ENCODE peak calls at places on chromosomes 13 and 19, in nine cellular contexts. W is pancreas; C is transverse colon; X is Peyer's patch; K is CD8-positive, alpha-beta memory T cell; J is fibroblast of lung; I is A549; U is tibial artery; F is prostate gland. Q is an unnamed sample. For H3K4me1, the result is how much of the 10 kb centered on the place peaks cover.

GRCh38 chr19:15331419-15332310 is 674 bp downstream of the BRD4 start:
- DNase-seq in W (peak), K (peak), I (peak), F (peak), C (peak), J (peak), X (peak), U (peak), Q (peak)

GRCh38 chr19:33440682-33441081 is 67.2 kb downstream of the CEBPG start:
- DNase-seq in C (no peak), U (no peak), I (no peak), K (peak), X (no peak), J (no peak), W (no peak), F (no peak), Q (no peak)

GRCh38 chr13:51848674-51849073 is 3.7 kb upstream of the TMEM272 start:
- DNase-seq in C (no peak), U (no peak), J (peak), F (no peak), I (no peak), W (no peak), X (no peak), K (no peak), Q (no peak)

GRCh38 chr13:109789262-109789661 is 2.9 kb upstream of the IRS2 start:
- DNase-seq in X (no peak), F (no peak), C (no peak), K (no peak), I (no peak), W (no peak), J (no peak), U (no peak), Q (no peak)

GRCh38 chr13:62706035-62706434 is 1290.4 kb upstream of the PCDH20 start:
- DNase-seq in C (no peak), X (no peak), K (no peak), W (no peak), I (no peak), F (no peak), J (peak), U (no peak), Q (no peak)

GRCh38 chr19:32876919-32877285 is 7.3 kb upstream of the SLC7A9 start:
- DNase-seq in W (no peak), F (no peak), K (no peak), C (peak), X (no peak), U (no peak), J (peak), I (peak), Q (no peak)

GRCh38 chr13:51280379-51280940 is 58.3 kb downstream of the FAM124A start:
- DNase-seq in C (no peak), J (no peak), X (no peak), F (peak), U (no peak), I (no peak), W (no peak), K (no peak), Q (no peak)

GRCh38 chr13:94660695-94661324 is 51.5 kb downstream of the SOX21 start:
- DNase-seq in I (peak), C (no peak), W (no peak), J (peak), U (no peak), F (no peak), K (no peak), X (no peak), Q (no peak)

GRCh38 chr19:8224394-8225145 is 15.4 kb downstream of the CERS4 start:
- DNase-seq in W (no peak), C (no peak), K (no peak), J (no peak), I (peak), U (no peak), F (peak), X (no peak), Q (no peak)

GRCh38 chr19:56253737-56254136 is 18.8 kb upstream of the EDDM13 start:
- DNase-seq in W (no peak), C (no peak), I (peak), X (no peak), U (no peak), F (peak), K (no peak), J (peak), Q (peak)

GRCh38 chr13:110244096-110244830 is 62.7 kb downstream of the COL4A1 start:
- DNase-seq in X (no peak), J (no peak), I (no peak), F (no peak), K (no peak), C (no peak), W (no peak), U (peak), Q (no peak)

GRCh38 chr19:34345934-34346333 is 19.1 kb upstream of the GPI start:
- DNase-seq in I (peak), F (peak), K (peak), J (peak), X (peak), W (peak), U (no peak), C (peak), Q (peak)

GRCh38 chr19:50199254-50199545 is 4.2 kb upstream of the MYH14 start:
- DNase-seq in C (no peak), F (no peak), K (no peak), J (no peak), U (no peak), I (no peak), X (no peak), W (peak), Q (no peak)

GRCh38 chr13:32323912-32324311 is 8.6 kb downstream of the BRCA2 start:
- DNase-seq in F (no peak), U (no peak), W (no peak), K (no peak), I (no peak), X (no peak), C (no peak), J (peak), Q (no peak)

GRCh38 chr19:38266981-38267597 is 2.7 kb downstream of the SPINT2 start:
- DNase-seq in C (peak), I (peak), K (no peak), J (peak), U (no peak), X (no peak), W (no peak), F (no peak), Q (no peak)

GRCh38 chr19:33740811-33741396 is 55.8 kb upstream of the KCTD15 start:
- DNase-seq in F (no peak), I (peak), U (no peak), K (no peak), W (peak), X (no peak), C (no peak), J (peak), Q (peak)

GRCh38 chr19:4061178-4061682 is 5.5 kb downstream of the ZBTB7A start:
- DNase-seq in K (peak), U (peak), F (peak), C (peak), X (peak), I (peak), J (no peak), W (peak), Q (no peak)

GRCh38 chr13:96984061-96984508 is 10.2 kb downstream of the OXGR1 start:
- DNase-seq in K (no peak), U (no peak), W (peak), I (no peak), J (no peak), F (peak), X (no peak), C (peak), Q (peak)

GRCh38 chr19:47020132-47020805 is 632 bp downstream of the NPAS1 start:
- DNase-seq in F (no peak), I (no peak), K (no peak), C (no peak), U (no peak), W (no peak), J (no peak), X (no peak), Q (no peak)

GRCh38 chr13:79369226-79369625 is 36.8 kb downstream of the RBM26 start:
- DNase-seq in X (no peak), J (peak), W (no peak), C (no peak), K (no peak), I (no peak), F (no peak), U (no peak), Q (no peak)

GRCh38 chr13:21884299-21884878 is 213.5 kb downstream of the FGF9 start:
- DNase-seq in F (no peak), W (no peak), J (no peak), I (no peak), K (no peak), U (no peak), X (no peak), C (no peak), Q (no peak)

GRCh38 chr19:35446194-35446593 is 1.9 kb upstream of the FFAR2 start:
- DNase-seq in I (no peak), F (no peak), X (no peak), C (no peak), W (no peak), K (peak), J (no peak), U (no peak), Q (peak)

GRCh38 chr19:40523322-40524047 is 53.2 kb upstream of the SHKBP1 start:
- DNase-seq in F (no peak), K (peak), I (peak), W (peak), U (no peak), X (peak), J (peak), C (peak), Q (peak)

GRCh38 chr13:78168981-78169380 is 250.3 kb upstream of the EDNRB start:
- DNase-seq in X (no peak), C (no peak), F (no peak), J (no peak), W (no peak), U (no peak), I (no peak), K (no peak), Q (no peak)

GRCh38 chr13:65892859-65893258 is 1337.3 kb downstream of the PCDH9 start:
- DNase-seq in K (no peak), U (no peak), J (no peak), F (no peak), C (no peak), W (no peak), I (no peak), X (no peak), Q (no peak)

GRCh38 chr19:51064534-51065220 is at the start of gene KLK13:
- DNase-seq in J (no peak), C (no peak), X (no peak), U (no peak), I (peak), F (no peak), W (peak), K (no peak), Q (no peak)

GRCh38 chr13:100694722-100695644 is 20.4 kb upstream of the TMTC4 start:
- DNase-seq in U (no peak), F (no peak), W (peak), J (peak), C (peak), I (peak), K (no peak), X (no peak), Q (no peak)

GRCh38 chr19:18789422-18789832 is 1.7 kb downstream of the COMP start:
- DNase-seq in X (no peak), K (no peak), F (no peak), J (no peak), I (no peak), U (no peak), W (no peak), C (no peak), Q (no peak)

GRCh38 chr19:7919681-7920519 is at the start of gene SNAPC2:
- DNase-seq in F (peak), C (peak), I (peak), U (peak), W (peak), X (peak), J (peak), K (peak), Q (peak)

GRCh38 chr19:57105976-57106610 is 13.7 kb upstream of the USP29 start:
- DNase-seq in W (no peak), U (no peak), X (no peak), F (no peak), K (no peak), C (no peak), I (no peak), J (no peak), Q (no peak)

GRCh38 chr19:46350029-46350757 is 3.3 kb downstream of the PPP5C start:
- DNase-seq in I (no peak), X (peak), J (no peak), F (no peak), W (peak), K (no peak), U (no peak), C (peak), Q (no peak)

GRCh38 chr13:104779311-104779710 is 1713.1 kb upstream of the SLC10A2 start:
- DNase-seq in W (no peak), K (no peak), F (no peak), U (no peak), C (no peak), I (no peak), J (peak), X (no peak), Q (no peak)

GRCh38 chr13:96346846-96347367 is 257.0 kb downstream of the HS6ST3 start:
- DNase-seq in X (no peak), J (no peak), I (no peak), F (no peak), C (no peak), W (no peak), K (no peak), U (no peak), Q (no peak)

GRCh38 chr19:47110521-47111080 is 3.0 kb downstream of the ZC3H4 start:
- DNase-seq in X (peak), J (no peak), U (no peak), F (no peak), W (no peak), I (no peak), C (no peak), K (peak), Q (peak)

GRCh38 chr19:16420781-16421386 is 50.9 kb downstream of the EPS15L1 start:
- DNase-seq in X (no peak), W (no peak), K (no peak), J (no peak), U (no peak), C (no peak), I (no peak), F (no peak), Q (no peak)

GRCh38 chr13:96075953-96076543 is 13.9 kb upstream of the HS6ST3 start:
- DNase-seq in F (no peak), U (no peak), C (no peak), I (no peak), X (no peak), K (no peak), J (no peak), W (no peak), Q (no peak)

GRCh38 chr13:97369269-97369893 is 64.6 kb upstream of the RAP2A start:
- DNase-seq in X (no peak), J (no peak), I (no peak), C (no peak), W (no peak), U (no peak), K (no peak), F (no peak), Q (peak)

GRCh38 chr13:101449971-101450748 is 2.3 kb upstream of the ITGBL1 start:
- DNase-seq in W (no peak), I (peak), F (no peak), C (no peak), J (peak), U (no peak), X (no peak), K (no peak), Q (no peak)

GRCh38 chr13:109816979-109817275 is 30.5 kb upstream of the IRS2 start:
- DNase-seq in K (no peak), F (no peak), U (no peak), J (peak), W (no peak), X (no peak), I (no peak), C (no peak), Q (no peak)

GRCh38 chr19:10237702-10238101 is 6.6 kb upstream of the S1PR2 start:
- DNase-seq in C (no peak), X (no peak), W (no peak), K (no peak), U (no peak), F (no peak), I (peak), J (no peak), Q (no peak)
- H3K27ac ChIP-seq in C (peak), X (peak), W (no peak), K (no peak), U (no peak), F (no peak), I (no peak), J (peak), Q (no peak)

DNA sequence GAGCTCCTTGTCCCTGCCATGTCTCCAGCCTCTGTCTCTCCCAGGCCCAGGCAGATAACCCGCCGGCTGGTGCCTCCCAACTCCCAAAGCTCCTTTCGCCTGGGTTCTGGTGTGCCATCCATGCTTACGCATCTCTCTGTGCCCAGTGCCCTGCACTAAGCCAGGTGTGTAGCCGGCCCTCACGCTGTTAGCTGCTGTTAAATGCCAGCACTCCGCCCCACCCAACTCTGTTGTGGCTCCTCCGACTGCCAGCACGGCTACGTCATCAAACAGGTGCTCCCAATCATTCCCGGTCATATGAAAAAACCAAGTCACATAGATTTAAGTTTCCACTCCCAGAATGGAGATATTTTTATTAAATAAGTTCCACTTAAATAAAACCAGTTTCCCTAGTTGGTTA is 7.0 kb upstream of the HSPH1 start:
- DNase-seq in K (no peak), F (no peak), I (no peak), C (peak), X (no peak), W (no peak), J (no peak), U (no peak), Q (no peak)
- H3K4me1 ChIP-seq in K (under half), F (under half), I (under half), C (under half), X (under half), W (under half), J (under half), U (under half), Q (under half)

DNA sequence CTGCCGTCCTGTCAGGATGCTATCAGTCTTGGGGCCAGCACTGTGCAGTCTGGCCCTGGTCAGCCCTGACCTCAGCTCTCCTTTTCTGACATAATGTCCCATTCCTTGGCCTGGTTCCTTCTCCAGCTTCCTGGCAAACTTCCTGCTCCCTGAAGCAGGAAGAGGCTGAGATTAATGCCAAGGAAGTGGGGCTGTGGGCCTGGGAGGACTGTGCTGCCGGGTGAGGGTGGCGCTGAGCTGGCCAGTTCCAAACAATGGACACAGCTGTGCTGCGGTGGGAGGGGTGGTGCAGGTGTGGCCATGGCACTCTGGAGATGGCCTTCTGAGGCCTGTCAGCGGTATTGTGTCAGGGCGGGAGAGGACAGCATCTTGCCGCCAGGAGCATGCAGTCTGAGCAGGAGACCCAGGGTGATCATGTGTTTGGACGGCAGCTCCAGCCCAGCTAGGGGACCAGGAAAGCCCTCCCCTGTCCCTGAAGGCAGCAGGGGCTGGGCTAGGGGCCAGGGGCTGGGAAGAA is 30.9 kb downstream of the TUBA3C start:
- DNase-seq in F (no peak), U (no peak), X (no peak), I (no peak), K (no peak), J (no peak), W (no peak), C (no peak), Q (no peak)
- H3K4me3 ChIP-seq in F (no peak), U (no peak), X (no peak), I (no peak), K (no peak), J (no peak), W (no peak), C (no peak), Q (no peak)

GRCh38 chr19:1905863-1906375 is 720 bp downstream of the ADAT3 start:
- DNase-seq in F (no peak), I (no peak), J (no peak), K (no peak), X (no peak), W (peak), C (no peak), U (no peak), Q (no peak)
- H3K27ac ChIP-seq in F (peak), I (peak), J (peak), K (peak), X (peak), W (peak), C (peak), U (peak), Q (peak)

DNA sequence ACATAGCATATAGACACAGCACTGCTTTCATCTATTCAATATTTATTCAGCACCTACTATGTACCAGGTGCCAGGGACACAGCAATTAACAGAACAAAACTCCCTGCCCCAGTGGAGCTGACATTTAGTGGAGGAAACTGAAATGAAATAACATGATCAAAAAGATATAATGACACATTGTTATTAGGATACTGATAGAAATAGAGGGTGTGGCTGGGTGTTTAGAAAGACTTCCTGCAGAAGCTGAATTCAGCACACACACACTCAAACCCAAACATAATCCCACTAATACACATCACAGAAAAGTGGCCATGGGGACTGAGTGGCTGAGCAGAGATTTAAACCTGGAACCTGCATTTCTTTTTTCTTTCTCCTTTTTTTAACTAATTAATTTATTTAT is 3.8 kb upstream of the CDC37 start:
- DNase-seq in X (no peak), I (no peak), W (no peak), U (no peak), F (no peak), K (no peak), C (no peak), J (no peak), Q (no peak)
- H3K4me1 ChIP-seq in X (under half), I (under half), W (under half), U (under half), F (under half), K (half or more), C (under half), J (under half), Q (half or more)

DNA sequence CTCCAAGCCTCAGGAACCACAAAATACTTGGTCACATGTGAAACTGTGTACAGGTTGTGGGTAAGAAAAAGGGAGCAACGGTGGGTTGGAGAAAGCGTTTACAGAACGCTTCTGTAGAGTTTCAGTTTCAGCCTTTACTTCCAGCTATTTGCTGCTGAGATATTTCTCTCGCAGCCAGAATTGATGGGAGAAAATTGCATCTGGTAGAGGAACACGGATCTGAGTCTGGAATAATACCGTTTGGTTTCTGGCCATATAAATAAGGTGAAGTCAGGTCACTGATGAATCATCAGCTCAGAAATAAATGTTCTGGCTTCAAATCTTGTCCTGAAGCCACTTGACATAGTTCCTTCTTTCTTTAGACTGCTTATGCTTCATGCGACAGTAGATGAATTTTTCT is 20.3 kb upstream of the RFC3 start:
- DNase-seq in F (no peak), K (no peak), W (no peak), C (no peak), J (peak), X (no peak), U (no peak), I (no peak), Q (no peak)
- H3K4me3 ChIP-seq in F (no peak), K (no peak), W (no peak), C (peak), J (no peak), X (no peak), U (peak), I (no peak), Q (no peak)

GRCh38 chr19:5952193-5953033 is 25.5 kb downstream of the RANBP3 start:
- DNase-seq in I (no peak), W (no peak), U (no peak), C (no peak), J (no peak), K (no peak), F (no peak), X (no peak), Q (no peak)
- H3K27ac ChIP-seq in I (no peak), W (no peak), U (peak), C (peak), J (peak), K (peak), F (no peak), X (peak), Q (peak)